ENCODE peak calls at places on chromosome 18, in seven cellular contexts. D is mesothelial cell of epicardium; A is activated T-helper 1 cell treated with anti-CD3 and anti-CD28 coated beads, Interleukin-2, amount 50 U/mL, for 16 hours; O is lung; L is psoas muscle; N is OCI-LY7; M is upper lobe of right lung. J is an unnamed sample.

GRCh38 chr18:5238371-5238758 is 41.3 kb upstream of the AKAIN1 start:
- DNase-seq in O (peak), N (peak), L (peak), D (peak), A (peak), M (peak), J (no peak)

GRCh38 chr18:9825571-9826073 is 60.2 kb upstream of the TXNDC2 start:
- DNase-seq in D (no peak), M (no peak), N (peak), O (peak), L (no peak), A (no peak), J (no peak)

GRCh38 chr18:9547767-9548166 is 66.6 kb downstream of the PPP4R1 start:
- DNase-seq in O (peak), A (no peak), M (no peak), L (no peak), N (no peak), D (no peak), J (no peak)

GRCh38 chr18:21682276-21683051 is 22.1 kb downstream of the ABHD3 start:
- DNase-seq in O (no peak), M (no peak), N (peak), D (no peak), L (no peak), A (no peak), J (no peak)

GRCh38 chr18:36762074-36762473 is 66.7 kb downstream of the TPGS2 start:
- DNase-seq in A (no peak), M (no peak), L (no peak), O (no peak), D (no peak), N (no peak), J (no peak)

GRCh38 chr18:54358495-54358793 is 738 bp downstream of the C18orf54 start:
- DNase-seq in D (no peak), M (no peak), O (no peak), A (no peak), L (no peak), N (no peak), J (no peak)

GRCh38 chr18:39870586-39870985 is 2084.4 kb upstream of the PIK3C3 start:
- DNase-seq in O (no peak), M (no peak), L (no peak), A (no peak), D (no peak), N (no peak), J (no peak)

GRCh38 chr18:34128436-34128835 is 96.3 kb downstream of the NOL4 start:
- DNase-seq in N (no peak), O (no peak), D (no peak), L (no peak), A (no peak), M (no peak), J (no peak)

GRCh38 chr18:54684786-54685185 is 93.7 kb downstream of the DYNAP start:
- DNase-seq in L (no peak), A (no peak), M (no peak), D (no peak), O (no peak), N (no peak), J (no peak)

GRCh38 chr18:70469916-70470315 is 181.1 kb downstream of the SOCS6 start:
- DNase-seq in N (no peak), M (no peak), O (no peak), A (no peak), D (no peak), L (no peak), J (no peak)

GRCh38 chr18:61435064-61435652 is 101.9 kb downstream of the CDH20 start:
- DNase-seq in O (no peak), D (no peak), N (peak), M (no peak), L (no peak), A (no peak), J (no peak)

GRCh38 chr18:31386683-31387082 is 10.1 kb downstream of the DSG4 start:
- DNase-seq in M (no peak), N (no peak), A (no peak), L (no peak), D (no peak), O (no peak), J (no peak)

GRCh38 chr18:6744816-6745455 is 15.4 kb downstream of the ARHGAP28 start:
- DNase-seq in D (no peak), M (no peak), L (no peak), O (no peak), A (no peak), N (no peak), J (no peak)

GRCh38 chr18:9835112-9835755 is 50.5 kb upstream of the TXNDC2 start:
- DNase-seq in M (no peak), O (no peak), N (no peak), L (no peak), A (no peak), D (no peak), J (no peak)

GRCh38 chr18:34386803-34387202 is 162.1 kb upstream of the NOL4 start:
- DNase-seq in D (no peak), A (no peak), M (no peak), O (no peak), N (no peak), L (no peak), J (no peak)

GRCh38 chr18:473687-474265 is 26.7 kb downstream of the COLEC12 start:
- DNase-seq in N (no peak), D (no peak), L (no peak), A (no peak), O (no peak), M (no peak), J (no peak)

GRCh38 chr18:79964330-79965118 is at the start of gene HSBP1L1:
- DNase-seq in D (peak), A (peak), N (peak), M (peak), O (peak), L (peak), J (peak)

GRCh38 chr18:52822160-52822559 is 482.2 kb downstream of the DCC start:
- DNase-seq in M (no peak), D (no peak), N (no peak), O (no peak), L (no peak), A (no peak), J (no peak)

GRCh38 chr18:49238433-49239042 is 221.9 kb downstream of the DYM start:
- DNase-seq in N (peak), M (no peak), L (no peak), O (no peak), A (no peak), D (no peak), J (no peak)

GRCh38 chr18:23208600-23208999 is 73.3 kb downstream of the CABLES1 start:
- DNase-seq in M (no peak), N (no peak), D (no peak), L (no peak), O (no peak), A (no peak), J (no peak)

GRCh38 chr18:8952796-8953760 is 149.4 kb upstream of the NDUFV2 start:
- DNase-seq in L (no peak), N (no peak), O (no peak), A (no peak), M (no peak), D (no peak), J (no peak)

GRCh38 chr18:79387615-79388014 is 8.1 kb upstream of the NFATC1 start:
- DNase-seq in O (no peak), N (no peak), A (no peak), M (no peak), L (no peak), D (no peak), J (no peak)

GRCh38 chr18:68763082-68763481 is 34.8 kb upstream of the CCDC102B start:
- DNase-seq in D (no peak), M (no peak), A (no peak), N (no peak), O (no peak), L (no peak), J (no peak)